ENCODE peak calls at places on chromosomes 1 and 21, in four cellular contexts. B is brain microvascular endothelial cell, E is upper lobe of left lung, G is MM.1S. J is an unnamed sample.

GRCh38 chr1:171794085-171794484 is 12.6 kb downstream of the METTL13 start:
- DNase-seq in E (no peak), B (peak), G (no peak), J (no peak)

GRCh38 chr1:30657131-30658013 is 66.0 kb downstream of the MATN1 start:
- DNase-seq in B (no peak), G (no peak), E (no peak), J (no peak)

GRCh38 chr1:30302808-30303310 is 420.5 kb downstream of the MATN1 start:
- DNase-seq in G (no peak), B (no peak), E (no peak), J (no peak)

GRCh38 chr1:157975216-157975615 is 18.2 kb upstream of the KIRREL1 start:
- DNase-seq in G (no peak), B (no peak), E (no peak), J (no peak)

GRCh38 chr1:180269848-180270766 is 40.0 kb downstream of the LHX4 start:
- DNase-seq in E (no peak), G (peak), B (no peak), J (no peak)

GRCh38 chr1:61043010-61043820 is 39.1 kb upstream of the NFIA start:
- DNase-seq in E (peak), B (peak), G (peak), J (peak)

GRCh38 chr21:38048241-38048640 is 132.0 kb upstream of the KCNJ6 start:
- DNase-seq in G (no peak), E (no peak), B (no peak), J (no peak)

GRCh38 chr1:208089971-208090755 is 154.0 kb downstream of the PLXNA2 start:
- DNase-seq in G (no peak), B (no peak), E (no peak), J (no peak)

GRCh38 chr1:110476028-110476765 is 25.2 kb downstream of the PROK1 start:
- DNase-seq in G (no peak), E (peak), B (no peak), J (no peak)

GRCh38 chr1:231940721-231941120 is 314.1 kb downstream of the DISC1 start:
- DNase-seq in G (no peak), E (no peak), B (no peak), J (no peak)

GRCh38 chr21:42655797-42656770 is 2.7 kb downstream of the PDE9A start:
- DNase-seq in E (no peak), G (no peak), B (no peak), J (no peak)

GRCh38 chr1:35707253-35708178 is 11.2 kb downstream of the C1orf216 start:
- DNase-seq in G (peak), B (no peak), E (no peak), J (peak)

GRCh38 chr1:205294175-205294913 is 27.2 kb downstream of the NUAK2 start:
- DNase-seq in B (peak), G (no peak), E (peak), J (no peak)

GRCh38 chr1:3731543-3731942 is 20.7 kb upstream of the CCDC27 start:
- DNase-seq in B (no peak), G (no peak), E (no peak), J (no peak)

GRCh38 chr21:17925000-17925610 is 105.9 kb upstream of the C21orf91 start:
- DNase-seq in G (peak), B (peak), E (peak), J (peak)

DNA sequence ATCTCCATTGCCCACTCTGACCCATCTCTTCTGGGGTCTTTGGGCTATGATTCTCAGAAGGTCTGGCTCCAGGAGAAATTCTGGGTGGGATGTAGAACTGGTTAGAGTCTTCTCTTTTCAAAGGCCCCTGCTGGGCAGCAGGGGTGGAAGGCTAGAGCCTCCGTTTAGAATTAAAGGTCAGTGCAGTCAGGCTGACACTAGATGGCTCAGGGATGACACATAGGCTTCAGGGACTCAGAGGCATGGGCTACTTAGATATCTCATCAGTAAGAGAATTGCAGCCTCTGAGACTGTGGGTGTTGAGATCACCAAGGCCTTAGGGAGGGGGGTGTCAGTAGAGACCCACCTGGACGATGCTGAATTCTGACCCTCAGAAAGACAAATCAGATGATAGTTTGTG is 12.6 kb upstream of the PPM1J start:
- DNase-seq in E (no peak), B (peak), G (no peak), J (no peak)
- TF ChIP-seq CTCF in E (no peak), B (peak), G (no peak), J (no peak)

DNA sequence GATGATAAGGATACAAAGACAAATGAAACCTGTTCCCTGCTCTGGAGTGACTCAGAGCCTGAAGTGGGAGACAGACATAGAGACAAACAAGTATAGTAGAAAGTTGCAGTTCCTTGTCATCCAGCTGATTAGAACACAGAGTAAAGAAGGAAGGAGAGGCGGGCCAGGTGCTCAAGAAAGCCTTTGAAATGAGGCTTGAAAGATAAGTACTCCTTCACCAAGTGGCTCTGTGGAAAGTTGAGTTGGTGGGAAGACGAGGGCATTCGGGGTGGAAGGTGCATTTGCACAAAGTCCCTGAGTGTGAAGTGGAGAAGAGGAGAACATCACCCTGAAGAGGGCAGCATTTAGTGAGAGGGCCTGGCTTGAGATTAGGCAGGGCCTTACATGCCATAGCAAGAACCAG is 17.0 kb downstream of the MARK1 start:
- DNase-seq in E (peak), G (no peak), B (no peak), J (no peak)
- TF ChIP-seq CTCF in E (no peak), G (peak), B (peak), J (peak)

GRCh38 chr1:25566730-25567341 is 23.4 kb downstream of the LDLRAP1 start:
- DNase-seq in G (no peak), E (peak), B (peak), J (no peak)

GRCh38 chr1:25568834-25569598 is 25.6 kb downstream of the LDLRAP1 start:
- DNase-seq in E (no peak), G (no peak), B (peak), J (no peak)

GRCh38 chr1:25567710-25568089 is 24.3 kb downstream of the LDLRAP1 start:
- DNase-seq in G (no peak), B (peak), E (no peak), J (no peak)

GRCh38 chr1:25569599-25570458 is 26.4 kb downstream of the LDLRAP1 start:
- DNase-seq in E (no peak), B (no peak), G (no peak), J (no peak)

DNA sequence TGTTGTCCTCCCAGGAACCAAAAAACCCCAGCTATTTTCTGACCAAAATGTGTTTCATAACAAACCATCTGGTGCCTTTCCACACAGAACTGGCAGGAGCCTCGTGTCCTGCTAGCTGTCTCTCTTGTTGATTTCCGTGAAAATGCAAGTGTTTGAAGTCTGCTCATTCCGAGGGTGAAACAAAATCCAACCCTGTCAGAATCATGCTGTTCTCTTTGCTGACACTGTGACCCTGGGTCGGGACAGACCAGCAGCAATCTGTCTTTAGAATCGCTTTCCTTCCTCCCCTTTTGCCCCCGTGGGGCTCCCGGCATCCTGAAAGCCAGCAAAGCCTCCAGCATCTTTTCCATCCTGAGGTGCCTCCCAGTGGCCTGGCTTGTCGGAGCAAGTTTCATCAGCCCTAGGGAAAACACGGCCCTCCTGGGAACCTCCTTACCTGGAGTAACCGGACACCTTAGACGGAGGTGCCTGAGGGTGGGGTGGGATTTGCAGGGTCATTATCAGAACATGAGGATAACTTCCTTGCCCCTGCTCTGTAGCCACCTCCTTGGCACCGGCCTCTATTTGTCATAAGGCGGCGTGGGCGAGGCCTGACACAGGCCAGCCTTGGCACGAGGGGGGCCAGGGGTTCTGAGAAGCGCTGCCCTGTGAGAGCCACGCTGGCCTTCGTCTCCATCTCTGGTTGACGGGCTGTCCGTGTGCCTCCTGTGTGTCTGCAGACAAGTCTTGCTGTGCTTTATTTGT is 24.9 kb downstream of the LDLRAP1 start:
- DNase-seq in E (no peak), G (no peak), B (peak), J (no peak)
- TF ChIP-seq CTCF in E (no peak), G (no peak), B (peak), J (no peak)

GRCh38 chr1:71522721-71523120 is 441.9 kb upstream of the ZRANB2 start:
- DNase-seq in G (no peak), E (no peak), B (no peak), J (no peak)

GRCh38 chr1:71526824-71527223 is 446.0 kb upstream of the ZRANB2 start:
- DNase-seq in G (no peak), B (no peak), E (no peak), J (no peak)

DNA sequence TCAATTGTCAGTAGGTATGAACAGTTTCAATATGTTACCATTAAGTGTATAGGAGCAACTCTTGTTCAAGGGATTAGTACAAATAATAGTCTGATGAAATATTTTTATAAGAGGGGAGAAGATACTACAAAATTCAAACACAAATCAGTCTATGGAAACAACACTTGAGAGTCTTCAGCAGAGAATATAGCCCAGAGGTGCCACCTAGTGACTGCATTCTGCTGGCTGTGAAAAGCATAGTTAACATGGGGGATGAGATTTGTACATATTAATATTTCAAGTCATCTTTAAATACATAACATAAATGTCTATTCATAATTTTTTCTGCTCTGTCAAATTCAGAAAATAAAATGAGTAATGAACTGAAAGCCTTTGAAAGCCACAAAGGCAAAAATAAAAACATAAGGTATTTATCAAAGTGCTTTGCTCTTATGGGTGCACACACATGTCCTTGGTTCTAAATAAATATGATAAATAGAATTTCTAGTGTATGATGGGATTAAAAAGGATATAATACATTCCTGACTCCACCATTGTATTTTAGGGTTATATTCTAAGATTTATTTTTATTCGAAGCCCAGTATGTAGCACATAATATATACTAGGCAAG is 440.9 kb upstream of the ZRANB2 start:
- DNase-seq in B (peak), G (peak), E (peak), J (peak)
- TF ChIP-seq CTCF in B (peak), G (peak), E (peak), J (peak)

GRCh38 chr1:173190101-173190895 is 16.8 kb downstream of the TNFSF4 start:
- DNase-seq in E (peak), B (peak), G (peak), J (no peak)

GRCh38 chr1:173193639-173194038 is 13.5 kb downstream of the TNFSF4 start:
- DNase-seq in E (peak), G (no peak), B (peak), J (no peak)

GRCh38 chr1:173191011-173191410 is 16.1 kb downstream of the TNFSF4 start:
- DNase-seq in B (peak), E (no peak), G (no peak), J (no peak)

GRCh38 chr1:173187838-173188237 is 19.3 kb downstream of the TNFSF4 start:
- DNase-seq in E (no peak), G (no peak), B (no peak), J (no peak)
- TF ChIP-seq CTCF in E (no peak), G (no peak), B (no peak), J (no peak)

GRCh38 chr1:46543761-46544560 is 7.5 kb downstream of the KNCN start:
- DNase-seq in G (no peak), E (no peak), B (no peak), J (no peak)

GRCh38 chr1:46546210-46546609 is 5.2 kb downstream of the KNCN start:
- DNase-seq in E (no peak), B (no peak), G (no peak), J (no peak)

GRCh38 chr1:46545784-46546183 is 5.7 kb downstream of the KNCN start:
- DNase-seq in G (no peak), B (no peak), E (no peak), J (no peak)

GRCh38 chr1:46543382-46543760 is 8.1 kb downstream of the KNCN start:
- DNase-seq in B (no peak), E (no peak), G (no peak), J (no peak)

GRCh38 chr1:46544561-46545240 is 6.7 kb downstream of the KNCN start:
- DNase-seq in G (no peak), B (no peak), E (no peak), J (no peak)
- TF ChIP-seq CTCF in G (no peak), B (no peak), E (no peak), J (no peak)

GRCh38 chr1:83497563-83497962 is 501.4 kb downstream of the TTLL7 start:
- DNase-seq in B (peak), E (no peak), G (no peak), J (no peak)
- TF ChIP-seq CTCF in B (peak), E (peak), G (no peak), J (peak)

GRCh38 chr1:67463298-67463960 is 33.2 kb upstream of the SERBP1 start:
- DNase-seq in E (no peak), G (no peak), B (peak), J (no peak)
- TF ChIP-seq CTCF in E (no peak), G (no peak), B (no peak), J (no peak)

GRCh38 chr1:66333463-66334232 is 200.3 kb upstream of the SGIP1 start:
- DNase-seq in E (no peak), B (no peak), G (no peak), J (no peak)

GRCh38 chr1:66334311-66334710 is 199.6 kb upstream of the SGIP1 start:
- DNase-seq in B (no peak), G (no peak), E (no peak), J (no peak)

GRCh38 chr1:66330711-66331110 is 203.2 kb upstream of the SGIP1 start:
- DNase-seq in E (no peak), G (peak), B (no peak), J (no peak)

GRCh38 chr1:66332524-66332853 is 201.5 kb upstream of the SGIP1 start:
- DNase-seq in G (no peak), B (no peak), E (no peak), J (no peak)

GRCh38 chr1:66331641-66332523 is 202.1 kb upstream of the SGIP1 start:
- DNase-seq in E (peak), B (peak), G (peak), J (no peak)
- TF ChIP-seq CTCF in E (peak), B (peak), G (peak), J (no peak)

J was measured in GM13977.